ENCODE peak calls at places on chromosomes 7 and 10, in eight cellular contexts. Z, P, G, O, E, B, L and F are unnamed samples.
A peak's percentile ranks its signal among the peaks of the same experiment; 100 is the strongest.

GRCh38 chr7:131581241-131582157 is 25.1 kb upstream of the PODXL start:
- DNase-seq in E (no peak), B (peak; percentile 92), G (no peak), O (no peak), P (no peak), L (no peak), Z (no peak), F (peak; percentile 99)

GRCh38 chr10:122331615-122332446 is 42.7 kb upstream of the PLEKHA1 start:
- DNase-seq in B (no peak), G (peak; percentile 45), Z (no peak), P (no peak), O (no peak), E (peak; percentile 92), L (no peak), F (no peak)

GRCh38 chr7:87413029-87413428 is 62.5 kb downstream of the ABCB4 start:
- DNase-seq in E (no peak), P (no peak), O (no peak), Z (no peak), B (no peak), G (no peak), L (no peak), F (no peak)

GRCh38 chr10:120460776-120461175 is 3.7 kb downstream of the PLPP4 start:
- DNase-seq in O (no peak), L (no peak), P (peak; percentile 20), G (no peak), E (peak; percentile 22), B (no peak), Z (no peak), F (peak; percentile 98)

GRCh38 chr10:101292194-101293006 is 61.6 kb upstream of the BTRC start:
- DNase-seq in E (no peak), G (peak; percentile 39), P (no peak), O (peak; percentile 8), B (peak; percentile 10), Z (no peak), L (peak; percentile 13), F (peak; percentile 13)

GRCh38 chr10:48419714-48420113 is 113.2 kb downstream of the MAPK8 start:
- DNase-seq in G (no peak), Z (no peak), B (no peak), L (no peak), P (no peak), E (no peak), O (no peak), F (no peak)

GRCh38 chr7:142188159-142188558 is 69.7 kb downstream of the PRSS58 start:
- DNase-seq in B (no peak), Z (no peak), E (no peak), L (peak; percentile 6), O (no peak), G (no peak), P (no peak), F (peak; percentile 1)

GRCh38 chr7:7235347-7235746 is 53.0 kb downstream of the C1GALT1 start:
- DNase-seq in B (no peak), E (no peak), G (no peak), P (no peak), L (no peak), O (no peak), Z (no peak), F (no peak)

GRCh38 chr10:37821237-37821636 is 36.2 kb downstream of the ZNF248 start:
- DNase-seq in E (no peak), L (no peak), G (no peak), Z (no peak), B (no peak), O (no peak), P (no peak), F (no peak)

GRCh38 chr7:5330288-5330687 is 47.5 kb downstream of the SLC29A4 start:
- DNase-seq in Z (no peak), B (no peak), P (no peak), E (no peak), G (no peak), L (no peak), O (no peak), F (no peak)

GRCh38 chr10:124291009-124291671 is 127.6 kb downstream of the OAT start:
- DNase-seq in B (no peak), G (peak; percentile 16), O (no peak), L (no peak), P (no peak), E (no peak), Z (no peak), F (no peak)

GRCh38 chr7:106063039-106063438 is 49.1 kb downstream of the SYPL1 start:
- DNase-seq in P (no peak), L (no peak), E (no peak), O (no peak), Z (no peak), G (no peak), B (no peak), F (no peak)

GRCh38 chr7:140060243-140060630 is 2.5 kb downstream of the PARP12 start:
- DNase-seq in L (no peak), B (peak; percentile 34), E (no peak), P (no peak), Z (no peak), G (no peak), O (no peak), F (peak; percentile 27)

GRCh38 chr10:124917168-124917938 is 24.6 kb upstream of the ZRANB1 start:
- DNase-seq in G (no peak), L (peak; percentile 63), E (peak; percentile 59), P (no peak), Z (peak; percentile 61), O (peak; percentile 30), B (peak; percentile 75), F (peak; percentile 69)

GRCh38 chr10:16728266-16728665 is 89.0 kb downstream of the RSU1 start:
- DNase-seq in B (no peak), L (no peak), E (no peak), P (no peak), O (no peak), G (no peak), Z (no peak), F (no peak)

GRCh38 chr10:12940791-12941190 is 60.7 kb downstream of the CCDC3 start:
- DNase-seq in G (no peak), E (no peak), O (no peak), Z (no peak), L (no peak), B (no peak), P (no peak), F (no peak)

GRCh38 chr7:111424768-111425167 is 137.5 kb downstream of the IMMP2L start:
- DNase-seq in O (no peak), L (no peak), E (peak; percentile 17), Z (no peak), G (no peak), P (no peak), B (peak; percentile 23), F (no peak)

GRCh38 chr10:99917963-99918825 is 91.6 kb downstream of the DNMBP start:
- DNase-seq in O (no peak), B (peak; percentile 89), L (no peak), P (no peak), G (no peak), Z (peak; percentile 21), E (no peak), F (peak; percentile 72)

GRCh38 chr10:5976689-5977470 is 463 bp downstream of the IL15RA start:
- DNase-seq in G (no peak), E (peak; percentile 49), Z (no peak), B (peak; percentile 61), O (peak; percentile 55), L (peak; percentile 61), P (no peak), F (peak; percentile 69)

GRCh38 chr7:16916111-16916639 is 34.4 kb upstream of the AGR3 start:
- DNase-seq in Z (no peak), E (peak; percentile 16), G (no peak), O (no peak), P (no peak), L (no peak), B (no peak), F (no peak)

GRCh38 chr7:150560486-150560885 is 6.7 kb upstream of the GIMAP4 start:
- DNase-seq in L (no peak), O (no peak), P (no peak), B (no peak), E (no peak), Z (no peak), G (no peak), F (no peak)

GRCh38 chr7:33039257-33039904 is 23.2 kb downstream of the NT5C3A start:
- DNase-seq in E (no peak), B (peak; percentile 23), Z (peak; percentile 69), P (no peak), L (no peak), O (no peak), G (no peak), F (peak; percentile 55)

GRCh38 chr10:13956826-13957225 is 370.1 kb downstream of the PRPF18 start:
- DNase-seq in P (no peak), B (no peak), E (no peak), O (no peak), Z (no peak), G (peak; percentile 26), L (no peak), F (no peak)

GRCh38 chr10:14396441-14397048 is 65.8 kb upstream of the FRMD4A start:
- DNase-seq in P (no peak), B (peak; percentile 54), L (no peak), O (no peak), G (no peak), Z (peak; percentile 25), E (peak; percentile 15), F (peak; percentile 95)

GRCh38 chr10:87882555-87883294 is 19.3 kb downstream of the PTEN start:
- DNase-seq in G (no peak), P (no peak), E (no peak), B (no peak), Z (no peak), O (no peak), L (no peak), F (no peak)

GRCh38 chr10:112057072-112057471 is 126.5 kb downstream of the GPAM start:
- DNase-seq in L (no peak), O (no peak), B (no peak), G (no peak), E (no peak), Z (no peak), P (no peak), F (no peak)

GRCh38 chr7:112739436-112740180 is 50.6 kb downstream of the TMEM168 start:
- DNase-seq in B (no peak), O (no peak), E (no peak), G (no peak), L (no peak), P (no peak), Z (no peak), F (no peak)

GRCh38 chr7:116180302-116180701 is 30.0 kb upstream of the TES start:
- DNase-seq in L (peak; percentile 66), P (no peak), Z (peak; percentile 68), O (no peak), G (no peak), B (peak; percentile 70), E (peak; percentile 69), F (peak; percentile 69)

GRCh38 chr10:61589547-61590243 is 73.0 kb upstream of the CABCOCO1 start:
- DNase-seq in B (peak; percentile 51), Z (peak; percentile 28), L (peak; percentile 9), P (no peak), G (no peak), E (no peak), O (no peak), F (no peak)

GRCh38 chr7:84193787-84194186 is 802 bp downstream of the SEMA3A start:
- DNase-seq in E (peak; percentile 33), O (no peak), Z (no peak), B (peak; percentile 27), G (no peak), P (no peak), L (no peak), F (peak; percentile 26)

GRCh38 chr7:76155938-76156337 is 45.8 kb upstream of the SRRM3 start:
- DNase-seq in O (no peak), P (no peak), L (peak; percentile 89), E (no peak), G (no peak), Z (peak; percentile 22), B (no peak), F (no peak)

GRCh38 chr10:29026065-29026797 is 262.6 kb upstream of the LYZL1 start:
- DNase-seq in E (no peak), Z (no peak), O (no peak), G (no peak), P (no peak), L (no peak), B (no peak), F (no peak)

GRCh38 chr10:123784636-123785035 is 107.0 kb downstream of the CPXM2 start:
- DNase-seq in G (no peak), E (no peak), P (no peak), Z (no peak), O (no peak), B (peak; percentile 53), L (no peak), F (peak; percentile 60)

GRCh38 chr10:15027741-15028140 is 16.0 kb upstream of the OLAH start:
- DNase-seq in O (no peak), Z (no peak), B (no peak), G (no peak), E (no peak), L (no peak), P (no peak), F (no peak)